ENCODE peak calls at places on chromosomes 1 and 21, in ten cellular contexts. Q is lower leg skin, K is endodermal cell, T is psoas muscle, X is NT2/D1, A is fibroblast of the aortic adventitia, U is thoracic aorta, G is cardiac fibroblast, I is tibial nerve, R is upper lobe of right lung. B is an unnamed sample.

GRCh38 chr1:204146965-204147364 is 4.9 kb downstream of the ETNK2 start:
- DNase-seq in Q (no peak), K (no peak), T (no peak), X (no peak), A (no peak), U (no peak), G (no peak), I (no peak), R (no peak), B (no peak)

GRCh38 chr1:172350781-172351180 is 69.7 kb upstream of the C1orf105 start:
- DNase-seq in Q (no peak), K (no peak), T (no peak), X (no peak), A (no peak), U (no peak), G (no peak), I (no peak), R (no peak), B (no peak)

GRCh38 chr21:40169971-40170370 is 302.7 kb downstream of the PCP4 start:
- DNase-seq in Q (no peak), K (no peak), T (no peak), X (no peak), A (no peak), U (no peak), G (no peak), I (no peak), R (no peak), B (no peak)

GRCh38 chr1:65330822-65331221 is 21.5 kb downstream of the DNAJC6 start:
- DNase-seq in Q (no peak), K (no peak), T (no peak), X (no peak), A (no peak), U (no peak), G (no peak), I (no peak), R (no peak), B (no peak)

GRCh38 chr1:119279441-119280415 is 88.9 kb upstream of the HAO2 start:
- DNase-seq in Q (no peak), K (no peak), T (no peak), X (no peak), A (peak), U (no peak), G (peak), I (no peak), R (no peak), B (no peak)

GRCh38 chr1:27343639-27344025 is 1.8 kb downstream of the SYTL1 start:
- DNase-seq in Q (no peak), K (peak), T (no peak), X (no peak), A (no peak), U (no peak), G (no peak), I (no peak), R (no peak), B (no peak)

GRCh38 chr1:184545601-184546000 is 158.8 kb downstream of the C1orf21 start:
- DNase-seq in Q (no peak), K (no peak), T (no peak), X (no peak), A (peak), U (no peak), G (peak), I (no peak), R (no peak), B (no peak)

GRCh38 chr21:17775431-17776126 is 43.6 kb downstream of the C21orf91 start:
- DNase-seq in Q (no peak), K (no peak), T (no peak), X (no peak), A (no peak), U (no peak), G (no peak), I (no peak), R (no peak), B (no peak)

GRCh38 chr1:159922499-159923202 is 2.7 kb downstream of the TAGLN2 start:
- DNase-seq in Q (no peak), K (peak), T (peak), X (no peak), A (peak), U (no peak), G (peak), I (no peak), R (peak), B (peak)
- H3K4me3 ChIP-seq in Q (peak), K (peak), T (peak), X (peak), A (peak), U (peak), G (peak), I (peak), R (peak), B (peak)

DNA sequence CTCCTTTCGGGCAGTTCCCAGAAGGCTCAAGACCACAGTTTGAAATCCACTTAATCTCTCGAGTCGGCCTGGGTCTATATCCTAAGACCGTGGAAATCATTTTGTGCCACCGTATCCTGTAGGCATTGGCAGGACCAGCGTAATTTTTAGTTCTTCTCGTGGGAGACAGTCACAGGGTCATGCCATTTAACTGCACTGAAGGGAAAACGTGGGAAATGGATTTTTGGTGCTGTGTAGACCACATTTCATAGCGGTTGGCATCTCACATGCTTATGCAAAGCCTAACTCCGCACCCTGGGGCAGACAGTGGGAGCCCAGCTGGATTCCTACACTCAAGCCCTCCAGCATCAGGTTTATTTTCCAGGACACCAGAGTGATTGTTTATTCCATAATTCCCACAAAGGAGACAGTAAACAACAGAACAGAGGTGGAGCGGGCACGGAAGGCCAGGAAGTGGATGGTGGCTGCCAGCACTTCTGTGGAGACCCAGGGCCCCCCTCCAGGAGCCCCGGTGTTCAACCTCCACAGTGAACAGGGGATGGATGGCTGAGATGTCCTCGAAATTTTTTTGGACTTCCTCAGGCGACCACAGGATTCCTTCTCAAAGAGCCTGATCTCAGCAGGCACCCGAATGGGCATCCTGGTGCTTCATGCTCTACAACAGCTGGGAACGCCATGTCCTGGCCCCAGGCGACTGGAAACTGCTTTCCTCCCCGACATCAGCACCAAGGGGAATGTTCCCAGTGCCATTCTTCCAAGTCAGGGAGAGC is 2.8 kb upstream of the ADARB1 start:
- DNase-seq in Q (peak), K (no peak), T (no peak), X (no peak), A (no peak), U (no peak), G (no peak), I (no peak), R (no peak), B (no peak)
- H3K4me3 ChIP-seq in Q (no peak), K (no peak), T (peak), X (no peak), A (no peak), U (no peak), G (no peak), I (no peak), R (no peak), B (no peak)

DNA sequence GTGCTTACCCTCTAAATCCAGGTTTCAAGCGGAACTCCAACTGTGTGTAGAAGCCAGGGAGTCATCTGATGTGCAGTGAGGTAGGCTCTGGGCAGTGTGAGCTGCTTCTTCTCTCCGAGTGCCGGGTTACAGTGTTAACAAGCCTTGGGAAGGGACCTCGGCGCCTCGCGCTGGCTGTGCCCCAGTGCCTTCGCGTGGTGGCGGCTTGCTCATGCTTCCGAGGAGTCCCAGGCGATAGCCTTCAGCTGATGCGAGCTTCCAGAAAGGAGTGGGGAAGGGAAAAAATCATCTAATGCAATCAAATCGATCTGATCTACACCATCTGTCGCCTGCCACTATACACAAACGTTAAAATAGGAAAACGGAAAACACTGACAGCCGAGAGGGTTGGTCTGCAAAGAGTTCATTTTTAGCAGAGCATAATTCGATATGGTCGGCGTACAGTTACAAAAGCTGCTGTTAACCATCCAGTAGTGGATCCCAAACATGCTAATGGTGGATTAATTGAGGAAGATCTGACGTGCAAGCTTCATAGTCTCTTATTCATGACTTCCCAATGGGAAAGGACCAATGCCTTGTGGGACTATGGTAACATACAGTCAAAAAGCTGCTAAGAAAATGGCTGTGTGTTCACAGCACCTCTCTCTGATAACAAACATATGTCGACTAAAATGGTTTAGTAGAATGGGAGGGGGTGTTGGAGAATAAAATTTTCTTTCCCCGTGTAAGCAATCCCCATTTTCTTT is 128.7 kb upstream of the DPYD start:
- DNase-seq in Q (no peak), K (peak), T (no peak), X (no peak), A (peak), U (no peak), G (no peak), I (no peak), R (peak), B (no peak)
- H3K4me3 ChIP-seq in Q (no peak), K (peak), T (no peak), X (no peak), A (peak), U (no peak), G (peak), I (no peak), R (no peak), B (no peak)

GRCh38 chr1:206557636-206558473 is 50.5 kb downstream of the RASSF5 start:
- DNase-seq in Q (no peak), K (no peak), T (no peak), X (no peak), A (no peak), U (no peak), G (no peak), I (no peak), R (no peak), B (no peak)

GRCh38 chr1:206560021-206560716 is 52.1 kb downstream of the EIF2D start:
- DNase-seq in Q (no peak), K (no peak), T (no peak), X (peak), A (no peak), U (no peak), G (no peak), I (no peak), R (no peak), B (no peak)

GRCh38 chr1:206556748-206557635 is 49.7 kb downstream of the RASSF5 start:
- DNase-seq in Q (peak), K (peak), T (peak), X (peak), A (no peak), U (peak), G (peak), I (peak), R (peak), B (peak)

GRCh38 chr1:206558794-206559660 is 51.7 kb downstream of the RASSF5 start:
- DNase-seq in Q (no peak), K (no peak), T (no peak), X (no peak), A (no peak), U (no peak), G (no peak), I (no peak), R (no peak), B (no peak)

DNA sequence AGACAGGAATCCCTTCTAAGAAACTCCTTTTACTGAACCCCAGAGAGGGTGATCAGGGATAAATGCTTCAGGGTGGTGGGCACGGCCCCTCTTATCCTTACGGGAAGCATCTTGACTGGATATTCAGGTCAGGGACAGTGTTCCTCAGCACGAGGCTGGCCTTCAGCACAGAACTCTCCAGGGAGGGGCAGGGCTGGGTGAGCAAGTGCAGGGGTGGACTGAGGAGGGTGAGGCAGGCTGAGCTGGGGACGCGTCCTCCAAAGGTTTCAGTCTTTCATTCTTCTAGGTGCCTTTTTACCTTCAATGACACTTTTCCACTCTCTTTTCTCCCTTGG is 52.3 kb downstream of the RASSF5 start:
- DNase-seq in Q (no peak), K (no peak), T (no peak), X (no peak), A (no peak), U (no peak), G (no peak), I (no peak), R (no peak), B (no peak)
- H3K4me3 ChIP-seq in Q (no peak), K (no peak), T (peak), X (no peak), A (no peak), U (peak), G (no peak), I (no peak), R (peak), B (no peak)

DNA sequence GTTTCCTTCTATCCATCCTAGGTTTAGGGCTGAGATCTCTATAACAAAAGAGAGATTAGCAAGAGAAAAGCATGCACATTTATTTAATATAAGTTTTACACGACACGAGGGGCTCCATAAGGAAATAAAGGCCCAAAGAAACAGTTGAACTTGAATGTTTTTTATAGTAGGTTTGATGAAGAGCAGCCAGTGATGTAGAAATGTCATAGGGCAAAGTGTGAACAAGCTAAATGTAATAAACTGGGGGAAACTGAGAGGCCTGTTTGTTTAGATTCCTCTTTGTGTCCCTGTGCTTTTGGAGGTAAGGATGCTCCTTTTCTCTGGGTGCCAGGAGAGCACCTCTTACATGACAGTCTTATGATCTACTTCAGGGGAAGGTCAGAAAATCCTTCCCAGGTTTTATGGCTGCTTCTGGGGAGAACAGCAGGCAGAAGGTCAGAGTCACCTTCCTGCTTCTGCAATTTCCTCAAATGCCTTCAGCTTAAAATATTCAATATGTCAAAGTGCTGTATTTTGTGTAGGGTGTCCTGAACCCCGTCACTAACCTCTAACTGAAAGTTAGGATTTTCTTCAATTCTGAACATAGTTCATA is 9.5 kb upstream of the HORMAD1 start:
- DNase-seq in Q (no peak), K (no peak), T (no peak), X (no peak), A (no peak), U (no peak), G (no peak), I (no peak), R (no peak), B (no peak)
- H3K4me3 ChIP-seq in Q (no peak), K (no peak), T (no peak), X (no peak), A (no peak), U (no peak), G (no peak), I (no peak), R (no peak), B (no peak)

B was measured in uterus.